ENCODE peak calls at places on chromosomes 5 and 9, in eight cellular contexts. One of them, this sample, is unnamed.

GRCh38 chr5:96582343-96582742 is 79.8 kb upstream of the CAST start:
- DNase-seq in stimulated activated CD8-positive, alpha-beta memory T cell treated with anti-CD3 and anti-CD28 coated beads, Interleukin-12 subunit alpha, Interleukin-12 subunit beta, amount 100 ng/mL, for 4 hours: no peak
- DNase-seq in Calu3: peak
- DNase-seq in effector memory CD4-positive, alpha-beta T cell: no peak
- DNase-seq in hepatocyte: peak
- DNase-seq in mucosa of gallbladder: no peak
- DNase-seq in posterior cingulate gyrus: peak
- DNase-seq in GM20000: no peak
- DNase-seq in this sample: no peak

GRCh38 chr9:121721770-121722169 is 70.3 kb downstream of the DAB2IP start:
- DNase-seq in stimulated activated CD8-positive, alpha-beta memory T cell treated with anti-CD3 and anti-CD28 coated beads, Interleukin-12 subunit alpha, Interleukin-12 subunit beta, amount 100 ng/mL, for 4 hours: no peak
- DNase-seq in Calu3: no peak
- DNase-seq in effector memory CD4-positive, alpha-beta T cell: no peak
- DNase-seq in hepatocyte: no peak
- DNase-seq in mucosa of gallbladder: no peak
- DNase-seq in posterior cingulate gyrus: no peak
- DNase-seq in GM20000: no peak
- DNase-seq in this sample: no peak

GRCh38 chr5:76669245-76669644 is 46.0 kb upstream of the F2RL2 start:
- DNase-seq in stimulated activated CD8-positive, alpha-beta memory T cell treated with anti-CD3 and anti-CD28 coated beads, Interleukin-12 subunit alpha, Interleukin-12 subunit beta, amount 100 ng/mL, for 4 hours: no peak
- DNase-seq in Calu3: no peak
- DNase-seq in effector memory CD4-positive, alpha-beta T cell: no peak
- DNase-seq in hepatocyte: no peak
- DNase-seq in mucosa of gallbladder: no peak
- DNase-seq in posterior cingulate gyrus: no peak
- DNase-seq in GM20000: no peak
- DNase-seq in this sample: no peak

GRCh38 chr9:116504893-116505480 is 182.1 kb upstream of the TRIM32 start:
- DNase-seq in stimulated activated CD8-positive, alpha-beta memory T cell treated with anti-CD3 and anti-CD28 coated beads, Interleukin-12 subunit alpha, Interleukin-12 subunit beta, amount 100 ng/mL, for 4 hours: no peak
- DNase-seq in Calu3: no peak
- DNase-seq in effector memory CD4-positive, alpha-beta T cell: no peak
- DNase-seq in hepatocyte: no peak
- DNase-seq in mucosa of gallbladder: no peak
- DNase-seq in posterior cingulate gyrus: no peak
- DNase-seq in GM20000: peak
- DNase-seq in this sample: no peak

GRCh38 chr5:154444559-154445421 is 1.0 kb upstream of the SAP30L start:
- DNase-seq in stimulated activated CD8-positive, alpha-beta memory T cell treated with anti-CD3 and anti-CD28 coated beads, Interleukin-12 subunit alpha, Interleukin-12 subunit beta, amount 100 ng/mL, for 4 hours: peak
- DNase-seq in Calu3: peak
- DNase-seq in effector memory CD4-positive, alpha-beta T cell: no peak
- DNase-seq in hepatocyte: peak
- DNase-seq in mucosa of gallbladder: no peak
- DNase-seq in posterior cingulate gyrus: no peak
- DNase-seq in GM20000: peak
- DNase-seq in this sample: peak

GRCh38 chr9:83477120-83477519 is 61.1 kb downstream of the FRMD3 start:
- DNase-seq in stimulated activated CD8-positive, alpha-beta memory T cell treated with anti-CD3 and anti-CD28 coated beads, Interleukin-12 subunit alpha, Interleukin-12 subunit beta, amount 100 ng/mL, for 4 hours: no peak
- DNase-seq in Calu3: no peak
- DNase-seq in effector memory CD4-positive, alpha-beta T cell: no peak
- DNase-seq in hepatocyte: no peak
- DNase-seq in mucosa of gallbladder: no peak
- DNase-seq in posterior cingulate gyrus: no peak
- DNase-seq in GM20000: no peak
- DNase-seq in this sample: no peak

GRCh38 chr9:134039386-134040175 is 14.3 kb downstream of the BRD3OS start:
- DNase-seq in stimulated activated CD8-positive, alpha-beta memory T cell treated with anti-CD3 and anti-CD28 coated beads, Interleukin-12 subunit alpha, Interleukin-12 subunit beta, amount 100 ng/mL, for 4 hours: no peak
- DNase-seq in Calu3: no peak
- DNase-seq in effector memory CD4-positive, alpha-beta T cell: no peak
- DNase-seq in hepatocyte: no peak
- DNase-seq in mucosa of gallbladder: no peak
- DNase-seq in posterior cingulate gyrus: no peak
- DNase-seq in GM20000: no peak
- DNase-seq in this sample: no peak

GRCh38 chr5:21701317-21701716 is 1151.8 kb downstream of the CDH12 start:
- DNase-seq in stimulated activated CD8-positive, alpha-beta memory T cell treated with anti-CD3 and anti-CD28 coated beads, Interleukin-12 subunit alpha, Interleukin-12 subunit beta, amount 100 ng/mL, for 4 hours: no peak
- DNase-seq in Calu3: no peak
- DNase-seq in effector memory CD4-positive, alpha-beta T cell: no peak
- DNase-seq in hepatocyte: no peak
- DNase-seq in mucosa of gallbladder: no peak
- DNase-seq in posterior cingulate gyrus: no peak
- DNase-seq in GM20000: no peak
- DNase-seq in this sample: no peak

GRCh38 chr9:133629221-133630110 is 6.7 kb upstream of the DBH start:
- DNase-seq in stimulated activated CD8-positive, alpha-beta memory T cell treated with anti-CD3 and anti-CD28 coated beads, Interleukin-12 subunit alpha, Interleukin-12 subunit beta, amount 100 ng/mL, for 4 hours: no peak
- DNase-seq in Calu3: no peak
- DNase-seq in effector memory CD4-positive, alpha-beta T cell: no peak
- DNase-seq in hepatocyte: no peak
- DNase-seq in mucosa of gallbladder: no peak
- DNase-seq in posterior cingulate gyrus: no peak
- DNase-seq in GM20000: no peak
- DNase-seq in this sample: no peak

GRCh38 chr5:111124793-111125192 is 32.6 kb downstream of the WDR36 start:
- DNase-seq in stimulated activated CD8-positive, alpha-beta memory T cell treated with anti-CD3 and anti-CD28 coated beads, Interleukin-12 subunit alpha, Interleukin-12 subunit beta, amount 100 ng/mL, for 4 hours: no peak
- DNase-seq in Calu3: no peak
- DNase-seq in effector memory CD4-positive, alpha-beta T cell: no peak
- DNase-seq in hepatocyte: no peak
- DNase-seq in mucosa of gallbladder: no peak
- DNase-seq in posterior cingulate gyrus: no peak
- DNase-seq in GM20000: no peak
- DNase-seq in this sample: no peak

GRCh38 chr9:110835404-110835803 is 166.8 kb downstream of the MUSK start:
- DNase-seq in stimulated activated CD8-positive, alpha-beta memory T cell treated with anti-CD3 and anti-CD28 coated beads, Interleukin-12 subunit alpha, Interleukin-12 subunit beta, amount 100 ng/mL, for 4 hours: no peak
- DNase-seq in Calu3: no peak
- DNase-seq in effector memory CD4-positive, alpha-beta T cell: no peak
- DNase-seq in hepatocyte: no peak
- DNase-seq in mucosa of gallbladder: no peak
- DNase-seq in posterior cingulate gyrus: no peak
- DNase-seq in GM20000: no peak
- DNase-seq in this sample: no peak

GRCh38 chr9:86944974-86945867 is 2.1 kb downstream of the GAS1 start:
- DNase-seq in stimulated activated CD8-positive, alpha-beta memory T cell treated with anti-CD3 and anti-CD28 coated beads, Interleukin-12 subunit alpha, Interleukin-12 subunit beta, amount 100 ng/mL, for 4 hours: peak
- DNase-seq in Calu3: no peak
- DNase-seq in effector memory CD4-positive, alpha-beta T cell: no peak
- DNase-seq in hepatocyte: peak
- DNase-seq in mucosa of gallbladder: no peak
- DNase-seq in posterior cingulate gyrus: no peak
- DNase-seq in GM20000: no peak
- DNase-seq in this sample: no peak

GRCh38 chr5:132431682-132432081 is 58.9 kb downstream of the IRF1 start:
- DNase-seq in stimulated activated CD8-positive, alpha-beta memory T cell treated with anti-CD3 and anti-CD28 coated beads, Interleukin-12 subunit alpha, Interleukin-12 subunit beta, amount 100 ng/mL, for 4 hours: no peak
- DNase-seq in Calu3: no peak
- DNase-seq in effector memory CD4-positive, alpha-beta T cell: no peak
- DNase-seq in hepatocyte: no peak
- DNase-seq in mucosa of gallbladder: no peak
- DNase-seq in posterior cingulate gyrus: no peak
- DNase-seq in GM20000: no peak
- DNase-seq in this sample: no peak

GRCh38 chr9:99457981-99458380 is 235.9 kb downstream of the SEC61B start:
- DNase-seq in stimulated activated CD8-positive, alpha-beta memory T cell treated with anti-CD3 and anti-CD28 coated beads, Interleukin-12 subunit alpha, Interleukin-12 subunit beta, amount 100 ng/mL, for 4 hours: no peak
- DNase-seq in Calu3: no peak
- DNase-seq in effector memory CD4-positive, alpha-beta T cell: no peak
- DNase-seq in hepatocyte: no peak
- DNase-seq in mucosa of gallbladder: no peak
- DNase-seq in posterior cingulate gyrus: no peak
- DNase-seq in GM20000: no peak
- DNase-seq in this sample: no peak

GRCh38 chr5:67129768-67130167 is 66.8 kb downstream of the CD180 start:
- DNase-seq in stimulated activated CD8-positive, alpha-beta memory T cell treated with anti-CD3 and anti-CD28 coated beads, Interleukin-12 subunit alpha, Interleukin-12 subunit beta, amount 100 ng/mL, for 4 hours: no peak
- DNase-seq in Calu3: no peak
- DNase-seq in effector memory CD4-positive, alpha-beta T cell: no peak
- DNase-seq in hepatocyte: no peak
- DNase-seq in mucosa of gallbladder: no peak
- DNase-seq in posterior cingulate gyrus: no peak
- DNase-seq in GM20000: no peak
- DNase-seq in this sample: no peak

GRCh38 chr9:120152295-120152694 is 427.7 kb downstream of the CDK5RAP2 start:
- DNase-seq in stimulated activated CD8-positive, alpha-beta memory T cell treated with anti-CD3 and anti-CD28 coated beads, Interleukin-12 subunit alpha, Interleukin-12 subunit beta, amount 100 ng/mL, for 4 hours: no peak
- DNase-seq in Calu3: no peak
- DNase-seq in effector memory CD4-positive, alpha-beta T cell: no peak
- DNase-seq in hepatocyte: no peak
- DNase-seq in mucosa of gallbladder: no peak
- DNase-seq in posterior cingulate gyrus: no peak
- DNase-seq in GM20000: no peak
- DNase-seq in this sample: no peak

GRCh38 chr9:5786370-5787127 is 46.4 kb downstream of the ERMP1 start:
- DNase-seq in stimulated activated CD8-positive, alpha-beta memory T cell treated with anti-CD3 and anti-CD28 coated beads, Interleukin-12 subunit alpha, Interleukin-12 subunit beta, amount 100 ng/mL, for 4 hours: no peak
- DNase-seq in Calu3: no peak
- DNase-seq in effector memory CD4-positive, alpha-beta T cell: no peak
- DNase-seq in hepatocyte: no peak
- DNase-seq in mucosa of gallbladder: no peak
- DNase-seq in posterior cingulate gyrus: no peak
- DNase-seq in GM20000: no peak
- DNase-seq in this sample: no peak

GRCh38 chr9:118129541-118129940 is 425.3 kb downstream of the TLR4 start:
- DNase-seq in stimulated activated CD8-positive, alpha-beta memory T cell treated with anti-CD3 and anti-CD28 coated beads, Interleukin-12 subunit alpha, Interleukin-12 subunit beta, amount 100 ng/mL, for 4 hours: no peak
- DNase-seq in Calu3: no peak
- DNase-seq in effector memory CD4-positive, alpha-beta T cell: no peak
- DNase-seq in hepatocyte: no peak
- DNase-seq in mucosa of gallbladder: no peak
- DNase-seq in posterior cingulate gyrus: no peak
- DNase-seq in GM20000: no peak
- DNase-seq in this sample: no peak

GRCh38 chr9:88532320-88532719 is 2.7 kb upstream of the NXNL2 start:
- DNase-seq in stimulated activated CD8-positive, alpha-beta memory T cell treated with anti-CD3 and anti-CD28 coated beads, Interleukin-12 subunit alpha, Interleukin-12 subunit beta, amount 100 ng/mL, for 4 hours: no peak
- DNase-seq in Calu3: no peak
- DNase-seq in effector memory CD4-positive, alpha-beta T cell: no peak
- DNase-seq in hepatocyte: peak
- DNase-seq in mucosa of gallbladder: no peak
- DNase-seq in posterior cingulate gyrus: no peak
- DNase-seq in GM20000: no peak
- DNase-seq in this sample: no peak

GRCh38 chr5:133147411-133147810 is 95.6 kb downstream of the HSPA4 start:
- DNase-seq in stimulated activated CD8-positive, alpha-beta memory T cell treated with anti-CD3 and anti-CD28 coated beads, Interleukin-12 subunit alpha, Interleukin-12 subunit beta, amount 100 ng/mL, for 4 hours: no peak
- DNase-seq in Calu3: no peak
- DNase-seq in effector memory CD4-positive, alpha-beta T cell: no peak
- DNase-seq in hepatocyte: no peak
- DNase-seq in mucosa of gallbladder: no peak
- DNase-seq in posterior cingulate gyrus: peak
- DNase-seq in GM20000: no peak
- DNase-seq in this sample: no peak

GRCh38 chr5:14008819-14009311 is 64.4 kb upstream of the DNAH5 start:
- DNase-seq in stimulated activated CD8-positive, alpha-beta memory T cell treated with anti-CD3 and anti-CD28 coated beads, Interleukin-12 subunit alpha, Interleukin-12 subunit beta, amount 100 ng/mL, for 4 hours: no peak
- DNase-seq in Calu3: peak
- DNase-seq in effector memory CD4-positive, alpha-beta T cell: no peak
- DNase-seq in hepatocyte: peak
- DNase-seq in mucosa of gallbladder: no peak
- DNase-seq in posterior cingulate gyrus: no peak
- DNase-seq in GM20000: no peak
- DNase-seq in this sample: peak

GRCh38 chr9:137237759-137238726 is 3.0 kb upstream of the TUBB4B start:
- DNase-seq in stimulated activated CD8-positive, alpha-beta memory T cell treated with anti-CD3 and anti-CD28 coated beads, Interleukin-12 subunit alpha, Interleukin-12 subunit beta, amount 100 ng/mL, for 4 hours: no peak
- DNase-seq in Calu3: no peak
- DNase-seq in effector memory CD4-positive, alpha-beta T cell: no peak
- DNase-seq in hepatocyte: no peak
- DNase-seq in mucosa of gallbladder: no peak
- DNase-seq in posterior cingulate gyrus: peak
- DNase-seq in GM20000: no peak
- DNase-seq in this sample: peak

GRCh38 chr5:176676361-176676824 is 29.1 kb downstream of the TSPAN17 start:
- DNase-seq in stimulated activated CD8-positive, alpha-beta memory T cell treated with anti-CD3 and anti-CD28 coated beads, Interleukin-12 subunit alpha, Interleukin-12 subunit beta, amount 100 ng/mL, for 4 hours: no peak
- DNase-seq in Calu3: no peak
- DNase-seq in effector memory CD4-positive, alpha-beta T cell: no peak
- DNase-seq in hepatocyte: no peak
- DNase-seq in mucosa of gallbladder: no peak
- DNase-seq in posterior cingulate gyrus: no peak
- DNase-seq in GM20000: peak
- DNase-seq in this sample: no peak

GRCh38 chr9:6889868-6890267 is 132.1 kb downstream of the KDM4C start:
- DNase-seq in stimulated activated CD8-positive, alpha-beta memory T cell treated with anti-CD3 and anti-CD28 coated beads, Interleukin-12 subunit alpha, Interleukin-12 subunit beta, amount 100 ng/mL, for 4 hours: no peak
- DNase-seq in Calu3: no peak
- DNase-seq in effector memory CD4-positive, alpha-beta T cell: no peak
- DNase-seq in hepatocyte: no peak
- DNase-seq in mucosa of gallbladder: no peak
- DNase-seq in posterior cingulate gyrus: no peak
- DNase-seq in GM20000: no peak
- DNase-seq in this sample: no peak

GRCh38 chr5:61401726-61402125 is 69.7 kb downstream of the ZSWIM6 start:
- DNase-seq in stimulated activated CD8-positive, alpha-beta memory T cell treated with anti-CD3 and anti-CD28 coated beads, Interleukin-12 subunit alpha, Interleukin-12 subunit beta, amount 100 ng/mL, for 4 hours: no peak
- DNase-seq in Calu3: no peak
- DNase-seq in effector memory CD4-positive, alpha-beta T cell: no peak
- DNase-seq in hepatocyte: no peak
- DNase-seq in mucosa of gallbladder: no peak
- DNase-seq in posterior cingulate gyrus: no peak
- DNase-seq in GM20000: no peak
- DNase-seq in this sample: no peak

GRCh38 chr5:87020099-87020934 is 247.4 kb upstream of the RASA1 start:
- DNase-seq in stimulated activated CD8-positive, alpha-beta memory T cell treated with anti-CD3 and anti-CD28 coated beads, Interleukin-12 subunit alpha, Interleukin-12 subunit beta, amount 100 ng/mL, for 4 hours: no peak
- DNase-seq in Calu3: peak
- DNase-seq in effector memory CD4-positive, alpha-beta T cell: no peak
- DNase-seq in hepatocyte: peak
- DNase-seq in mucosa of gallbladder: peak
- DNase-seq in posterior cingulate gyrus: peak
- DNase-seq in GM20000: peak
- DNase-seq in this sample: peak

GRCh38 chr5:159038907-159039306 is 60.8 kb downstream of the EBF1 start:
- DNase-seq in stimulated activated CD8-positive, alpha-beta memory T cell treated with anti-CD3 and anti-CD28 coated beads, Interleukin-12 subunit alpha, Interleukin-12 subunit beta, amount 100 ng/mL, for 4 hours: no peak
- DNase-seq in Calu3: no peak
- DNase-seq in effector memory CD4-positive, alpha-beta T cell: no peak
- DNase-seq in hepatocyte: no peak
- DNase-seq in mucosa of gallbladder: no peak
- DNase-seq in posterior cingulate gyrus: no peak
- DNase-seq in GM20000: no peak
- DNase-seq in this sample: no peak

GRCh38 chr9:82706781-82707180 is 356.2 kb downstream of the RASEF start:
- DNase-seq in stimulated activated CD8-positive, alpha-beta memory T cell treated with anti-CD3 and anti-CD28 coated beads, Interleukin-12 subunit alpha, Interleukin-12 subunit beta, amount 100 ng/mL, for 4 hours: no peak
- DNase-seq in Calu3: no peak
- DNase-seq in effector memory CD4-positive, alpha-beta T cell: no peak
- DNase-seq in hepatocyte: no peak
- DNase-seq in mucosa of gallbladder: no peak
- DNase-seq in posterior cingulate gyrus: no peak
- DNase-seq in GM20000: no peak
- DNase-seq in this sample: no peak

GRCh38 chr9:105967798-105968197 is 273.5 kb downstream of the TMEM38B start:
- DNase-seq in stimulated activated CD8-positive, alpha-beta memory T cell treated with anti-CD3 and anti-CD28 coated beads, Interleukin-12 subunit alpha, Interleukin-12 subunit beta, amount 100 ng/mL, for 4 hours: no peak
- DNase-seq in Calu3: no peak
- DNase-seq in effector memory CD4-positive, alpha-beta T cell: no peak
- DNase-seq in hepatocyte: no peak
- DNase-seq in mucosa of gallbladder: no peak
- DNase-seq in posterior cingulate gyrus: no peak
- DNase-seq in GM20000: no peak
- DNase-seq in this sample: no peak

GRCh38 chr5:128111818-128112448 is 28.4 kb downstream of the SLC12A2 start:
- DNase-seq in stimulated activated CD8-positive, alpha-beta memory T cell treated with anti-CD3 and anti-CD28 coated beads, Interleukin-12 subunit alpha, Interleukin-12 subunit beta, amount 100 ng/mL, for 4 hours: no peak
- DNase-seq in Calu3: no peak
- DNase-seq in effector memory CD4-positive, alpha-beta T cell: no peak
- DNase-seq in hepatocyte: no peak
- DNase-seq in mucosa of gallbladder: no peak
- DNase-seq in posterior cingulate gyrus: no peak
- DNase-seq in GM20000: no peak
- DNase-seq in this sample: no peak

GRCh38 chr9:36765468-36766341 is 193.0 kb downstream of the MELK start:
- DNase-seq in stimulated activated CD8-positive, alpha-beta memory T cell treated with anti-CD3 and anti-CD28 coated beads, Interleukin-12 subunit alpha, Interleukin-12 subunit beta, amount 100 ng/mL, for 4 hours: peak
- DNase-seq in Calu3: no peak
- DNase-seq in effector memory CD4-positive, alpha-beta T cell: peak
- DNase-seq in hepatocyte: peak
- DNase-seq in mucosa of gallbladder: peak
- DNase-seq in posterior cingulate gyrus: peak
- DNase-seq in GM20000: peak
- DNase-seq in this sample: peak

GRCh38 chr9:136978073-136978864 is 965 bp downstream of the PTGDS start:
- DNase-seq in stimulated activated CD8-positive, alpha-beta memory T cell treated with anti-CD3 and anti-CD28 coated beads, Interleukin-12 subunit alpha, Interleukin-12 subunit beta, amount 100 ng/mL, for 4 hours: no peak
- DNase-seq in Calu3: peak
- DNase-seq in effector memory CD4-positive, alpha-beta T cell: peak
- DNase-seq in hepatocyte: peak
- DNase-seq in mucosa of gallbladder: peak
- DNase-seq in posterior cingulate gyrus: peak
- DNase-seq in GM20000: peak
- DNase-seq in this sample: no peak

GRCh38 chr5:149745212-149745943 is 15.3 kb downstream of the PPARGC1B start:
- DNase-seq in stimulated activated CD8-positive, alpha-beta memory T cell treated with anti-CD3 and anti-CD28 coated beads, Interleukin-12 subunit alpha, Interleukin-12 subunit beta, amount 100 ng/mL, for 4 hours: no peak
- DNase-seq in Calu3: no peak
- DNase-seq in effector memory CD4-positive, alpha-beta T cell: no peak
- DNase-seq in hepatocyte: no peak
- DNase-seq in mucosa of gallbladder: no peak
- DNase-seq in posterior cingulate gyrus: no peak
- DNase-seq in GM20000: no peak
- DNase-seq in this sample: no peak

GRCh38 chr9:136625101-136626065 is 37.3 kb upstream of the EGFL7 start:
- DNase-seq in stimulated activated CD8-positive, alpha-beta memory T cell treated with anti-CD3 and anti-CD28 coated beads, Interleukin-12 subunit alpha, Interleukin-12 subunit beta, amount 100 ng/mL, for 4 hours: no peak
- DNase-seq in Calu3: peak
- DNase-seq in effector memory CD4-positive, alpha-beta T cell: no peak
- DNase-seq in hepatocyte: peak
- DNase-seq in mucosa of gallbladder: peak
- DNase-seq in posterior cingulate gyrus: peak
- DNase-seq in GM20000: no peak
- DNase-seq in this sample: peak